ENCODE peak calls at places on chromosomes 3 and 15, in eight cellular contexts. E, B, M, I, W, T, Q and G are unnamed samples.
A peak's percentile ranks its signal among the peaks of the same experiment; 100 is the strongest.

GRCh38 chr3:10248984-10249748 is 907 bp downstream of the TATDN2 start:
- DNase-seq in M (no peak), T (no peak), I (peak; percentile 36), W (no peak), B (no peak), Q (no peak), E (no peak), G (no peak)

GRCh38 chr3:133851266-133851906 is 44.3 kb downstream of the RAB6B start:
- DNase-seq in B (no peak), T (no peak), E (no peak), Q (no peak), I (no peak), M (no peak), W (no peak), G (no peak)

GRCh38 chr3:9172851-9173320 is 76.6 kb downstream of the SRGAP3 start:
- DNase-seq in M (peak; percentile 60), T (peak; percentile 39), B (no peak), I (peak; percentile 42), E (no peak), W (no peak), Q (no peak), G (peak; percentile 79)

GRCh38 chr3:45693941-45694521 is 4.8 kb downstream of the SACM1L start:
- DNase-seq in B (peak; percentile 19), Q (no peak), E (no peak), M (peak; percentile 10), W (no peak), I (peak; percentile 10), T (no peak), G (peak; percentile 33)

GRCh38 chr3:194312743-194313281 is 38.3 kb downstream of the CPN2 start:
- DNase-seq in I (no peak), E (peak; percentile 30), B (peak; percentile 72), M (peak; percentile 69), W (peak; percentile 79), Q (no peak), T (no peak), G (no peak)

GRCh38 chr3:15492847-15493360 is 28.6 kb downstream of the COLQ start:
- DNase-seq in B (no peak), T (no peak), I (no peak), E (no peak), W (no peak), M (no peak), Q (no peak), G (no peak)

GRCh38 chr3:101138817-101139216 is 145.6 kb upstream of the ABI3BP start:
- DNase-seq in W (no peak), Q (no peak), M (no peak), B (no peak), T (no peak), E (no peak), I (no peak), G (no peak)

GRCh38 chr15:39960411-39960810 is 26.5 kb downstream of the EIF2AK4 start:
- DNase-seq in M (no peak), B (no peak), I (no peak), Q (no peak), T (no peak), W (no peak), E (no peak), G (no peak)

GRCh38 chr3:130963878-130964277 is 62.7 kb downstream of the ASTE1 start:
- DNase-seq in I (peak; percentile 97), W (peak; percentile 87), Q (peak; percentile 97), E (peak; percentile 67), B (peak; percentile 98), T (peak; percentile 26), M (peak; percentile 97), G (peak; percentile 61)

GRCh38 chr3:72058493-72059081 is 273.6 kb upstream of the PROK2 start:
- DNase-seq in E (no peak), Q (no peak), M (no peak), I (no peak), W (no peak), T (no peak), B (no peak), G (no peak)

GRCh38 chr3:106006001-106006400 is 137.2 kb upstream of the CBLB start:
- DNase-seq in T (no peak), B (peak; percentile 95), M (peak; percentile 96), Q (peak; percentile 94), E (peak; percentile 91), I (peak; percentile 97), W (peak; percentile 91), G (no peak)

GRCh38 chr3:66338927-66339326 is 118.1 kb downstream of the SLC25A26 start:
- DNase-seq in W (no peak), I (no peak), B (peak; percentile 68), T (peak; percentile 75), M (peak; percentile 46), Q (no peak), E (no peak), G (no peak)

GRCh38 chr3:62755285-62755684 is 119.9 kb downstream of the CADPS start:
- DNase-seq in E (no peak), T (peak; percentile 1), B (no peak), M (peak; percentile 90), Q (no peak), W (no peak), I (peak; percentile 55), G (no peak)

GRCh38 chr3:72679540-72680198 is 168.6 kb downstream of the SHQ1 start:
- DNase-seq in Q (no peak), I (peak; percentile 40), E (peak; percentile 49), B (peak; percentile 8), T (peak; percentile 65), W (peak; percentile 33), M (no peak), G (peak; percentile 55)

GRCh38 chr3:167941234-167941995 is 154.3 kb downstream of the GOLIM4 start:
- DNase-seq in T (peak; percentile 76), I (peak; percentile 61), M (peak; percentile 34), E (peak; percentile 90), W (peak; percentile 79), B (peak; percentile 79), Q (peak; percentile 53), G (peak; percentile 88)

GRCh38 chr3:4684976-4685375 is 191.8 kb downstream of the ITPR1 start:
- DNase-seq in B (no peak), I (no peak), Q (no peak), T (no peak), E (no peak), M (no peak), W (no peak), G (no peak)

GRCh38 chr15:60477991-60478632 is 830 bp downstream of the ICE2 start:
- DNase-seq in M (peak; percentile 39), E (peak; percentile 30), Q (no peak), I (peak; percentile 28), T (no peak), B (peak; percentile 40), W (no peak), G (peak; percentile 98)

GRCh38 chr3:27888562-27888961 is 166.4 kb upstream of the EOMES start:
- DNase-seq in E (no peak), Q (no peak), T (no peak), I (peak; percentile 2), W (no peak), M (peak; percentile 8), B (no peak), G (no peak)

GRCh38 chr3:138944842-138945645 is 1.9 kb downstream of the FOXL2 start:
- DNase-seq in E (no peak), Q (no peak), I (no peak), W (no peak), B (no peak), T (no peak), M (no peak), G (peak; percentile 33)

GRCh38 chr15:62067448-62068044 is 769 bp downstream of the C2CD4A start:
- DNase-seq in B (no peak), T (no peak), W (no peak), E (no peak), Q (no peak), M (no peak), I (peak; percentile 19), G (peak; percentile 53)

GRCh38 chr3:160162440-160162839 is 62.8 kb upstream of the C3orf80 start:
- DNase-seq in T (no peak), E (no peak), M (no peak), B (no peak), W (no peak), I (no peak), Q (no peak), G (no peak)

GRCh38 chr3:120144267-120144666 is 50.0 kb upstream of the GSK3B start:
- DNase-seq in E (no peak), I (peak; percentile 44), M (peak; percentile 76), Q (no peak), T (no peak), W (no peak), B (peak; percentile 55), G (no peak)

GRCh38 chr15:77985931-77986480 is 91.5 kb downstream of the TBC1D2B start:
- DNase-seq in T (no peak), M (no peak), E (no peak), W (no peak), Q (no peak), B (no peak), I (no peak), G (no peak)

GRCh38 chr3:151146071-151146730 is 56.8 kb downstream of the GPR171 start:
- DNase-seq in E (peak; percentile 65), B (peak; percentile 58), W (peak; percentile 14), Q (no peak), T (peak; percentile 67), M (peak; percentile 71), I (peak; percentile 61), G (peak; percentile 73)

GRCh38 chr3:111096487-111097209 is 25.0 kb downstream of the NECTIN3 start:
- DNase-seq in Q (no peak), B (no peak), E (no peak), I (no peak), T (no peak), W (no peak), M (no peak), G (no peak)

GRCh38 chr15:62262305-62262941 is 97.3 kb upstream of the C2CD4B start:
- DNase-seq in E (no peak), W (no peak), B (no peak), Q (no peak), I (peak; percentile 6), T (peak; percentile 15), M (peak; percentile 8), G (no peak)